ENCODE peak calls at places on chromosomes 1 and 21, in seven cellular contexts. P, Z, D, O, W, M and I are unnamed samples.

GRCh38 chr1:3499611-3500010 is 45.1 kb downstream of the ARHGEF16 start:
- DNase-seq in P (no peak), Z (no peak), D (no peak), O (no peak), W (no peak), M (no peak), I (no peak)

GRCh38 chr21:33229776-33230517 is at the start of gene IFNAR2:
- DNase-seq in P (peak), Z (peak), D (no peak), O (peak), W (peak), M (peak), I (peak)

GRCh38 chr1:31617917-31618746 is 643 bp downstream of the HCRTR1 start:
- DNase-seq in P (peak), Z (no peak), D (no peak), O (no peak), W (peak), M (peak), I (no peak)

GRCh38 chr1:238187575-238187949 is 296.8 kb upstream of the ZP4 start:
- DNase-seq in P (no peak), Z (no peak), D (no peak), O (no peak), W (no peak), M (no peak), I (no peak)

GRCh38 chr1:211635602-211636205 is 39.7 kb downstream of the NEK2 start:
- DNase-seq in P (no peak), Z (no peak), D (no peak), O (no peak), W (no peak), M (no peak), I (no peak)

GRCh38 chr1:68973459-68974244 is 476.8 kb upstream of the DEPDC1 start:
- DNase-seq in P (no peak), Z (no peak), D (peak), O (no peak), W (no peak), M (no peak), I (no peak)

GRCh38 chr21:15793547-15794235 is 63.9 kb downstream of the USP25 start:
- DNase-seq in P (no peak), Z (no peak), D (peak), O (no peak), W (no peak), M (no peak), I (no peak)

GRCh38 chr1:188062456-188062855 is 1233.7 kb downstream of the PLA2G4A start:
- DNase-seq in P (no peak), Z (no peak), D (no peak), O (no peak), W (peak), M (no peak), I (no peak)

GRCh38 chr1:121558514-121558913 is 373.7 kb downstream of the SRGAP2C start:
- DNase-seq in P (no peak), Z (peak), D (peak), O (no peak), W (peak), M (no peak), I (no peak)

GRCh38 chr1:10789392-10790154 is 6.9 kb downstream of the CASZ1 start:
- DNase-seq in P (no peak), Z (no peak), D (no peak), O (no peak), W (no peak), M (no peak), I (no peak)